ENCODE peak calls at places on chromosomes 3 and 15, in five cellular contexts. S is progenitor cell of endocrine pancreas, X is GM10248, W is Caco-2, B is fibroblast of lung. V is an unnamed sample.

GRCh38 chr15:57611938-57612337 is 20.2 kb downstream of the MYZAP start:
- DNase-seq in W (peak), X (no peak), S (no peak), B (no peak), V (no peak)

GRCh38 chr3:125960456-125961288 is 8.3 kb upstream of the ROPN1B start:
- DNase-seq in X (no peak), S (no peak), B (no peak), W (no peak), V (peak)

GRCh38 chr3:178112134-178112533 is 424.1 kb upstream of the KCNMB2 start:
- DNase-seq in B (no peak), X (no peak), S (no peak), W (peak), V (no peak)

GRCh38 chr3:104018541-104018940 is 1348.2 kb upstream of the ALCAM start:
- DNase-seq in B (peak), W (no peak), S (no peak), X (no peak), V (no peak)

GRCh38 chr15:31397851-31398661 is 71.4 kb downstream of the KLF13 start:
- DNase-seq in S (no peak), X (peak), B (no peak), W (no peak), V (peak)

GRCh38 chr15:78761891-78762385 is 49.3 kb downstream of the ADAMTS7 start:
- DNase-seq in W (no peak), B (no peak), S (no peak), X (no peak), V (no peak)

GRCh38 chr3:184368804-184369183 is 7.3 kb downstream of the POLR2H start:
- DNase-seq in S (no peak), W (no peak), X (no peak), B (peak), V (no peak)

GRCh38 chr15:44207643-44208042 is 12.6 kb upstream of the FRMD5 start:
- DNase-seq in S (no peak), W (no peak), B (peak), X (no peak), V (no peak)

GRCh38 chr3:123067689-123068226 is 933 bp downstream of the PDIA5 start:
- DNase-seq in X (no peak), W (no peak), B (no peak), S (no peak), V (no peak)

GRCh38 chr3:31831526-31832034 is 149.5 kb downstream of the OSBPL10 start:
- DNase-seq in X (no peak), W (no peak), S (no peak), B (no peak), V (no peak)

GRCh38 chr3:140703496-140703895 is 25.6 kb downstream of the TRIM42 start:
- DNase-seq in W (no peak), S (no peak), X (no peak), B (no peak), V (no peak)

DNA sequence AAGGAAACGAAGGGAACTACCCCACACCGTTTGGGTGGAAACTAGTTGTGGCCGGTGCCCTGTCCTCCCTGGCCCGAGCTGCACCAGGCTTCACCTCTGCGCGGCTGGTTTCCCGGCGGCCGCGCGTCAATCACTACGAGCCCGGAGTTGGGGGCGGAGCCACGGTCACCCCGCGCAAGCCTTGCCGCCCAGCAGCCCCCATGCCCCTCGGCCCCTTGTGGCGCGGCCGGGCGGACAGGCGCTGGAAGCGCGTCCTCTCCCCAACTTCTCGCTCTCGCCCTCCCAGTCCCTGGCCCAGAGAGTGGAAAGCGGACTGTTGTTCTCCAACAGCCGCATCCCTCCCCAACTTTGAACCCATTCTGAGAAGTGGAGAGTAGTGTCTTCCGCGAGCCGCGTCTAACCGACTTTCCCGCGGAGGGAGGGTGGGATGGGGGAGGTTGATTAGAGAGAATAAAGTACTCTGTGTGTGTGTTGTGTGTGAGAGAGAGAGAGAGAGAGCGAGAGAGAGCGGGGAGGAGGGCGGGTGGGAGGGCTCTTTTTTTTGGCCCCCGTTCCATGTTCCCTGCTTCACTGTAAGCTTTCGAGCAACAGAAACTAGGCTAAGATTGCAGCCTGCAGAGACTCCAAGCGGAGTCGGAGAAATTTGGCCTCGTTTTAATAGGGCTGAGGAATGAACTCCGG is 1.4 kb upstream of the MEIS2 start:
- DNase-seq in W (peak), B (peak), X (peak), S (peak), V (peak)
- TF ChIP-seq CTCF in W (peak), B (no peak), X (no peak), S (no peak), V (no peak)

DNA sequence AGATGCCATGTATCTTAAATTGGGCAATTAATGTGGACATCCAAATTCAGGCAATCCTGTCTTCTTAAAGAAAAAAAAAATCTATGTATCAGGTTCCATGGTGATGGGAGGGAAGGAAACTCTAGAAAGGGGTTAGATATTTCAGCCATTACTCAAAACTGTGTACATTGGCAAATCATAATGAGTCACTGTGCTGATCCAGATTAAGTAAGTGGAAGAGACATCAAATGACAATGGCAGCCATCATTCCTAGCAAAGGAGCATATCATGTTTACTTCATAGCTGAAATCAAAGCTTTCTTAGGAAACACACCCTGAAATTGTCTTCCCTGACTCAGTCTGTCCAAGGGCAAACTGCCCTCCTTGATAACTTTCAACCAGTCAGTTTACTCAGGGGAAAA is 713.3 kb upstream of the GBE1 start:
- DNase-seq in S (no peak), W (no peak), B (peak), X (no peak), V (no peak)
- TF ChIP-seq CTCF in S (no peak), W (no peak), B (no peak), X (no peak), V (no peak)

GRCh38 chr3:43892061-43892460 is 201.3 kb downstream of the ABHD5 start:
- DNase-seq in S (no peak), B (no peak), X (no peak), W (no peak), V (no peak)

GRCh38 chr3:43893721-43894120 is 203.0 kb downstream of the ABHD5 start:
- DNase-seq in X (no peak), S (no peak), W (no peak), B (peak), V (no peak)

GRCh38 chr3:43892535-43892934 is 201.8 kb downstream of the ABHD5 start:
- DNase-seq in X (peak), B (no peak), S (no peak), W (no peak), V (peak)

GRCh38 chr3:43895573-43895972 is 204.8 kb downstream of the ABHD5 start:
- DNase-seq in X (no peak), B (no peak), W (no peak), S (no peak), V (no peak)

DNA sequence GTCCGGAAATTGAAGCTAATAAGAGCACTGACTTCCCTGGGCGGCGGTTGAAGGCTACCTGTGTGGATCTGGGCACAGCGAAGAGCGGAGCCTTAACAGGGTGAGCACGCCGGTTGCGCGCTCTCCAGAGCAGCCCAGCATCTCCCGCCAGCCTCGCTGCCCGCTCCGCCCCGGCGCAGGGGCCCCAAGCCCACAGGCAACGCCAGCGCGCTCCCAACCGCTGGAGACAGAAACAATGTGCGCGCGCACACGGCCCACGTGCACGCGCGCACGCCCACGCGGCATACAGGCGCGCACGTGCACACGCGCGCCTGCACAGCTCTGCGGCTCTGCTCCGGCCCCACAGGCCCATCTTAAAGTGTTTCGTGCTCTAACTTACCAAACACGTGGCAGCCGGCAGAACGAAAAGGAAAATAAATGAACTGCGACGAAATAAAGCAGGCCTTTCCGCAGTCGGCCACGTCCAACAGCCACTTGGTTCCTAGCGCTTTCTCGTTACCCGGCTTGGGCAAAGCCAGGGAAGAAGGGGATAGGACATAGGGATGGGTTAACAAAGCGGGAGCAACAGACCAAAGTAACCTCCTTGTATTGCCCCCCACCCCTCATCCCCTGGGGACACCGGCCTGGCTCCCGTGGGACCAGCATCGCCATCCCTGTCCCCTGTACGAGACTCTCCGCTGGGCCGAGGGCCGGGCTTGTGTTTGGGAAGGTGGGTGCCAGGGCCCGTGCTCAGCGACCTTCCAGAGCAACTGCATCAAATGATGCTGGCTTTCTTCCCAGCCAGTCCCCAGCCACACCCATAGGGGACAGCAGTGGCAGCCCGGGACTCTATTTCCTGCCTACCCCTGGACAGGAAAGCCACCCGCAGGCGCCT is 203.7 kb downstream of the ABHD5 start:
- DNase-seq in B (peak), X (peak), S (peak), W (peak), V (peak)
- TF ChIP-seq CTCF in B (no peak), X (no peak), S (peak), W (no peak), V (no peak)

GRCh38 chr3:100953103-100953502 is 40.1 kb downstream of the ABI3BP start:
- DNase-seq in S (no peak), B (no peak), X (no peak), W (no peak), V (no peak)
- TF ChIP-seq CTCF in S (no peak), B (no peak), X (no peak), W (no peak), V (no peak)

DNA sequence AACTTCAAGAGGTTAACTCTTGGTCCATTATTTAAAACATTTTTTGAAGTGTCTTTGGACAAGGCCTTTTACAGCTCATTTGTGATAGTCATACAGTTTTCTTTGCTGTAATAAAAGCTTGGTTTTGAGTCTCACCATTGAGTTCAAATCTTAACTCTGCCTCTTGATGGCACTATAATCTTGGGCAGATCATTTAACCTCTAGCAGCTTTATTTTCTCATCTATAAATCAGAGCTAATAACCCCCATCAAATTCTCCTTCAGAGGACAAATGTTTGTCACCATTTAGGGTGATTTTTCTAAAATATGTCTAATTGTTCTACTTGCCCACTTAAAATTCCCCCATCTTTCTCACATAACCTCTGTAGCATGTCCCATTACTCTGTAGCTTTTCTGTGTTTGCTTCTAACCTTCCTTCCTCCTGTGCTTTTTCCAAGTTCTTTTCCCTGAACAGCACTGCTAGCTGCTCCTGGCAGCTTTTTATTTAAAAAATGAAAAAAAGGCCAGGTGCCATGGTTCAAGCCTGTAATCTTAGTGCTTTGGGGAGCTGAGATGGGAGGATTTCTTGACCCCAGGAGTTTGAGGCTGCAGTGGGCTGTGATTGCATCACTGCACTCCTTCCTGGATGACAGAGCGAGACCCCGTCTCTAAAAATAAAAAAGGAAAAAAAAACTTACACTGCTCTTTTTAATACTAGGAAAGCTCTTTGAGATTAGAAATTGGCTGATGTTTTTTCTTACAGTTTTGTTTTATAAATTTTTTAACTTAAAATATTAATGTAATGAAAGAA is 28.5 kb downstream of the UBE2E1 start:
- DNase-seq in W (no peak), S (no peak), X (no peak), B (no peak), V (no peak)
- TF ChIP-seq CTCF in W (no peak), S (peak), X (peak), B (no peak), V (peak)

DNA sequence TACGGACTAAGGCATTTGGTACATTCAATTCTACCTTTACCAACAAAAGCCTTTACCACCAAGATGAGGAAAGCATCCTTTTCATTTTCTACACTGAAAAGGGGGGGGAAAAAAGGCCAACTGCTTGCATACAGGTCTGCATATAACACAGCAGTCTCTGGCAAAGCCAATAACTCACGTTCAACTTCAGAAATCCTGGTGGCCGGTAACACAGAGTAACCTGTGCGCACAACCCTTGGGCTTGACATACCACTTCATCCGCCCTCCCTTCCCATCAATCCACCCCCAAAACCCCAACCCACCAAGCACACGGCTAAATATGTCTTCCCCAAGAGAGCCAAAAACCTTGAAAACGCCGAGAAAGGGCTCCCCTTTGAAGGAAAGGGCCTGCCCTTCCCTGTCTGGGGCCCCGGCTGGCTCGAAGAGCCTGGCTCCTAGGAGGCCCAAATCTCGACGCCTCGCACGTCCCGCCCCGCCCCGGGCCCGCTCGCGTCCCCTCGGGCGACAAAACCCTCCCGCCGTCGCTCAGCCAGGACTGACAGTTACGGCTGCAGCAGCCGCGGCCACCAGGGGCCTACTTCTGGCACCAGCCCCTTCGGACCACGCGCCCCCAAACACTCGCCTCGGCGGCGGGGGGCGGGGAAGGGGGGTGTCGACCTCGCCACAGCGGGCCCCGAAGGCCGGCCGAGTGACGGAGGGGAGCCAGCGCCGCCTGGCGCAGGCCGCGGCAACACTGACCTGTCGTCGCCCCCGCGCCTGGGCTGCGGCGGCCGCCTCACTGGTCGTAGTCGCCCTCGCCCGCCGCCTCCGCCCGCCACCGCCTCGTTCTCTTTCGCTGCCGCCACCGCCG is 848 bp downstream of the UBE3A start:
- DNase-seq in S (peak), W (peak), X (peak), B (peak), V (peak)
- TF ChIP-seq CTCF in S (peak), W (peak), X (peak), B (no peak), V (peak)

V was measured in GM13976.